ENCODE peak calls at places on chromosomes 4 and X, in seven cellular contexts. I is myocyte, B is cortex of kidney, K is RKO, G is ovary, J is NCI-H2081, S is HEK293T. C is an unnamed sample.
A peak's percentile ranks its signal among the peaks of the same experiment; 100 is the strongest.

GRCh38 chrX:152588206-152588605 is 49.5 kb upstream of the GABRQ start:
- DNase-seq in I (no peak), B (no peak), K (no peak), G (no peak), J (no peak), S (no peak), C (no peak)

GRCh38 chrX:265502-265901 is 15.7 kb upstream of the PLCXD1 start:
- DNase-seq in I (no peak), B (no peak), K (no peak), G (no peak), J (no peak), S (no peak), C (no peak)

GRCh38 chr4:102217775-102218174 is 127.5 kb downstream of the SLC39A8 start:
- DNase-seq in I (no peak), B (no peak), K (peak; percentile 7), G (no peak), J (no peak), S (no peak), C (no peak)

GRCh38 chr4:71026086-71026485 is 32.6 kb downstream of the DCK start:
- DNase-seq in I (peak; percentile 88), B (no peak), K (peak; percentile 85), G (no peak), J (no peak), S (no peak), C (no peak)

GRCh38 chrX:14359727-14360126 is 169.6 kb upstream of the GLRA2 start:
- DNase-seq in I (no peak), B (no peak), K (no peak), G (no peak), J (no peak), S (no peak), C (no peak)

GRCh38 chr4:7821245-7822165 is 118.2 kb downstream of the AFAP1 start:
- DNase-seq in I (no peak), B (no peak), K (no peak), G (no peak), J (no peak), S (no peak), C (no peak)

GRCh38 chrX:20001615-20002014 is 10.8 kb upstream of the BCLAF3 start:
- DNase-seq in I (no peak), B (no peak), K (no peak), G (no peak), J (no peak), S (no peak), C (no peak)

GRCh38 chrX:75303795-75304194 is 29.9 kb downstream of the UPRT start:
- DNase-seq in I (peak; percentile 3), B (no peak), K (no peak), G (no peak), J (no peak), S (no peak), C (no peak)

GRCh38 chr4:184812651-184813181 is 13.1 kb downstream of the ACSL1 start:
- DNase-seq in I (no peak), B (no peak), K (no peak), G (no peak), J (no peak), S (no peak), C (no peak)

C was measured in NCI-H2171.